ENCODE peak calls at places on chromosomes 4 and X, in four cellular contexts. One of them, this sample, is unnamed. For H3K4me1, the result is how much of the 10 kb centered on the place peaks cover.

GRCh38 chr4:65007841-65008439 is 598.7 kb upstream of the TECRL start:
- DNase-seq in IMR-90: no peak
- DNase-seq in lung: no peak
- DNase-seq in hepatocyte: peak
- DNase-seq in this sample: peak

GRCh38 chr4:174613979-174614378 is 91.7 kb upstream of the HPGD start:
- DNase-seq in IMR-90: no peak
- DNase-seq in lung: no peak
- DNase-seq in hepatocyte: no peak
- DNase-seq in this sample: no peak

GRCh38 chrX:129525162-129525561 is 1.9 kb upstream of the SMARCA1 start:
- DNase-seq in IMR-90: no peak
- DNase-seq in lung: no peak
- DNase-seq in hepatocyte: no peak
- DNase-seq in this sample: no peak

GRCh38 chr4:112817933-112818921 is 181.3 kb downstream of the LARP7 start:
- DNase-seq in IMR-90: peak
- DNase-seq in lung: peak
- DNase-seq in hepatocyte: peak
- DNase-seq in this sample: peak

GRCh38 chr4:55143858-55144257 is 18.5 kb upstream of the KDR start:
- DNase-seq in IMR-90: no peak
- DNase-seq in lung: no peak
- DNase-seq in hepatocyte: no peak
- DNase-seq in this sample: no peak

GRCh38 chr4:131613086-131613823 is 1535.8 kb upstream of the PCDH10 start:
- DNase-seq in IMR-90: peak
- DNase-seq in lung: no peak
- DNase-seq in hepatocyte: no peak
- DNase-seq in this sample: no peak

GRCh38 chr4:11631416-11631815 is 202.7 kb upstream of the HS3ST1 start:
- DNase-seq in IMR-90: peak
- DNase-seq in lung: no peak
- DNase-seq in hepatocyte: no peak
- DNase-seq in this sample: no peak

GRCh38 chrX:20530319-20530979 is 263.7 kb upstream of the RPS6KA3 start:
- DNase-seq in IMR-90: peak
- DNase-seq in lung: peak
- DNase-seq in hepatocyte: peak
- DNase-seq in this sample: peak

GRCh38 chrX:2608638-2609430 is 82.3 kb upstream of the CD99 start:
- DNase-seq in IMR-90: peak
- DNase-seq in lung: peak
- DNase-seq in hepatocyte: peak
- DNase-seq in this sample: peak

GRCh38 chrX:153828308-153828707 is 2.0 kb downstream of the PDZD4 start:
- DNase-seq in IMR-90: no peak
- DNase-seq in lung: no peak
- DNase-seq in hepatocyte: no peak
- DNase-seq in this sample: peak

GRCh38 chr4:119508281-119508680 is 120.3 kb downstream of the PDE5A start:
- DNase-seq in IMR-90: peak
- DNase-seq in lung: no peak
- DNase-seq in hepatocyte: no peak
- DNase-seq in this sample: no peak

GRCh38 chr4:148874331-148874730 is 432.1 kb upstream of the NR3C2 start:
- DNase-seq in IMR-90: no peak
- DNase-seq in lung: no peak
- DNase-seq in hepatocyte: peak
- DNase-seq in this sample: no peak

GRCh38 chr4:104549736-104550135 is 55.0 kb upstream of the CXXC4 start:
- DNase-seq in IMR-90: no peak
- DNase-seq in lung: no peak
- DNase-seq in hepatocyte: no peak
- DNase-seq in this sample: no peak

GRCh38 chrX:69072486-69073006 is 92.7 kb downstream of the PJA1 start:
- DNase-seq in IMR-90: no peak
- DNase-seq in lung: no peak
- DNase-seq in hepatocyte: no peak
- DNase-seq in this sample: no peak

GRCh38 chr4:173191623-173192041 is 23.0 kb downstream of the GALNT7 start:
- DNase-seq in IMR-90: peak
- DNase-seq in lung: no peak
- DNase-seq in hepatocyte: peak
- DNase-seq in this sample: no peak

GRCh38 chrX:137051978-137052640 is 18.3 kb upstream of the GPR101 start:
- DNase-seq in IMR-90: peak
- DNase-seq in lung: peak
- DNase-seq in hepatocyte: peak
- DNase-seq in this sample: peak

GRCh38 chr4:899556-899906 is 32.6 kb downstream of the GAK start:
- DNase-seq in IMR-90: no peak
- DNase-seq in lung: no peak
- DNase-seq in hepatocyte: no peak
- DNase-seq in this sample: no peak

GRCh38 chrX:132406106-132406505 is 82.7 kb downstream of the MBNL3 start:
- DNase-seq in IMR-90: no peak
- DNase-seq in lung: no peak
- DNase-seq in hepatocyte: no peak
- DNase-seq in this sample: no peak

GRCh38 chr4:6418193-6418755 is 54.1 kb downstream of the PPP2R2C start:
- DNase-seq in IMR-90: no peak
- DNase-seq in lung: no peak
- DNase-seq in hepatocyte: no peak
- DNase-seq in this sample: peak

GRCh38 chrX:40434947-40435346 is 145.8 kb upstream of the ATP6AP2 start:
- DNase-seq in IMR-90: peak
- DNase-seq in lung: no peak
- DNase-seq in hepatocyte: peak
- DNase-seq in this sample: no peak

GRCh38 chrX:155144926-155145325 is 71.3 kb upstream of the VBP1 start:
- DNase-seq in IMR-90: no peak
- DNase-seq in lung: no peak
- DNase-seq in hepatocyte: no peak
- DNase-seq in this sample: no peak
- H3K4me1 ChIP-seq in IMR-90: under half
- H3K4me1 ChIP-seq in lung: under half
- H3K4me1 ChIP-seq in hepatocyte: under half
- H3K4me1 ChIP-seq in this sample: under half

GRCh38 chr4:73842696-73843095 is 6.2 kb downstream of the CXCL6 start:
- DNase-seq in IMR-90: no peak
- DNase-seq in lung: no peak
- DNase-seq in hepatocyte: no peak
- DNase-seq in this sample: no peak
- H3K4me1 ChIP-seq in IMR-90: under half
- H3K4me1 ChIP-seq in lung: under half
- H3K4me1 ChIP-seq in hepatocyte: under half
- H3K4me1 ChIP-seq in this sample: under half

GRCh38 chrX:46957299-46957698 is 45.1 kb downstream of the JADE3 start:
- DNase-seq in IMR-90: no peak
- DNase-seq in lung: no peak
- DNase-seq in hepatocyte: no peak
- DNase-seq in this sample: peak

GRCh38 chrX:46961097-46961496 is 48.9 kb downstream of the JADE3 start:
- DNase-seq in IMR-90: no peak
- DNase-seq in lung: no peak
- DNase-seq in hepatocyte: no peak
- DNase-seq in this sample: no peak

GRCh38 chrX:46959101-46959500 is 46.9 kb downstream of the JADE3 start:
- DNase-seq in IMR-90: no peak
- DNase-seq in lung: no peak
- DNase-seq in hepatocyte: no peak
- DNase-seq in this sample: no peak

GRCh38 chrX:46961574-46962279 is 49.5 kb downstream of the JADE3 start:
- DNase-seq in IMR-90: no peak
- DNase-seq in lung: no peak
- DNase-seq in hepatocyte: no peak
- DNase-seq in this sample: no peak

GRCh38 chrX:46959985-46960700 is 47.9 kb downstream of the JADE3 start:
- DNase-seq in IMR-90: no peak
- DNase-seq in lung: no peak
- DNase-seq in hepatocyte: no peak
- DNase-seq in this sample: no peak
- H3K4me1 ChIP-seq in IMR-90: under half
- H3K4me1 ChIP-seq in lung: under half
- H3K4me1 ChIP-seq in hepatocyte: under half
- H3K4me1 ChIP-seq in this sample: under half

GRCh38 chr4:48028654-48029053 is 12.1 kb downstream of the NIPAL1 start:
- DNase-seq in IMR-90: no peak
- DNase-seq in lung: no peak
- DNase-seq in hepatocyte: no peak
- DNase-seq in this sample: no peak
- H3K4me1 ChIP-seq in IMR-90: under half
- H3K4me1 ChIP-seq in lung: under half
- H3K4me1 ChIP-seq in hepatocyte: under half
- H3K4me1 ChIP-seq in this sample: under half

DNA sequence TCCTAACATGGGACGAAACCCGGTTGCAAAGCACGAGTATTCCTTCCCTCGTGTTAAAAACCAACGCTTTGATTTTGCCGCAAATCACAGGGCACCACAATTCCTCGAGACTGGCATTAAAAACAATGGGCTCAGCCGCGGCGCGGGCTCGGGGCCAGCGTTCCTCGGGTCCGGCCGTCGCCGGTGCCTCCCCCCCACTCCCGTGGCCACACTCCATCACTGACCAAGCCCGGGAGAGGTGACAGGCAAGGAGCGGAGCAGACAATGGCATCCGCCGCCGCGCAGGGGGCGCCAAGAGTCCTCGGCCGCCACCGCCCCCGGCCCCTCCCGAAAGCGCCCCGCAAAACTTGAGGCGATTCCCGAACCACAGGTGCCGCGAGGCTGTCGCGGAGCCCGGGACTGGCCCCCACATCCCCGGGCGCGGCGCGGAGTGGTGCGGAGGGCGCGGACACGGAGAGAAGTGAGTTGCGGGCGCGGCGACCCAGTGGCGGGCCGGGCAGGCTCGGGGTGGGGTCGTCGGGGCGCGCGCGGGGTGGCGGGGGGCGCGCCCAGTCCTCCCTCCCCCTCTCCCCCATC is 445 bp downstream of the AP1S2 start:
- DNase-seq in IMR-90: no peak
- DNase-seq in lung: peak
- DNase-seq in hepatocyte: peak
- DNase-seq in this sample: peak
- H3K4me1 ChIP-seq in IMR-90: under half
- H3K4me1 ChIP-seq in lung: under half
- H3K4me1 ChIP-seq in hepatocyte: under half
- H3K4me1 ChIP-seq in this sample: under half

GRCh38 chrX:50456712-50457484 is 13.7 kb downstream of the DGKK start:
- DNase-seq in IMR-90: no peak
- DNase-seq in lung: no peak
- DNase-seq in hepatocyte: no peak
- DNase-seq in this sample: no peak
- H3K4me1 ChIP-seq in IMR-90: under half
- H3K4me1 ChIP-seq in lung: under half
- H3K4me1 ChIP-seq in hepatocyte: under half
- H3K4me1 ChIP-seq in this sample: under half

GRCh38 chr4:94251094-94251493 is 43.4 kb downstream of the SMARCAD1 start:
- DNase-seq in IMR-90: no peak
- DNase-seq in lung: no peak
- DNase-seq in hepatocyte: no peak
- DNase-seq in this sample: no peak

GRCh38 chr4:94262163-94263016 is 54.7 kb downstream of the SMARCAD1 start:
- DNase-seq in IMR-90: no peak
- DNase-seq in lung: no peak
- DNase-seq in hepatocyte: no peak
- DNase-seq in this sample: no peak

GRCh38 chr4:94253036-94253435 is 45.4 kb downstream of the SMARCAD1 start:
- DNase-seq in IMR-90: peak
- DNase-seq in lung: no peak
- DNase-seq in hepatocyte: no peak
- DNase-seq in this sample: no peak

GRCh38 chr4:94256144-94256783 is 48.6 kb downstream of the SMARCAD1 start:
- DNase-seq in IMR-90: no peak
- DNase-seq in lung: no peak
- DNase-seq in hepatocyte: no peak
- DNase-seq in this sample: no peak

GRCh38 chr4:94256833-94257232 is 49.2 kb downstream of the SMARCAD1 start:
- DNase-seq in IMR-90: peak
- DNase-seq in lung: no peak
- DNase-seq in hepatocyte: no peak
- DNase-seq in this sample: no peak
- H3K4me1 ChIP-seq in IMR-90: under half
- H3K4me1 ChIP-seq in lung: under half
- H3K4me1 ChIP-seq in hepatocyte: under half
- H3K4me1 ChIP-seq in this sample: under half

This sample was measured in osteoblast.